ENCODE peak calls at places on chromosomes 5 and 9, in nine cellular contexts. U is PC-3, M is HCT116, Z is fibroblast of lung, K is HepG2, R is MM.1S, O is GM23338, T is astrocyte, V is neural progenitor cell. N is an unnamed sample.

GRCh38 chr9:86361176-86361575 is 7.0 kb upstream of the TUT7 start:
- DNase-seq in U (no peak), M (no peak), Z (no peak), K (no peak), R (no peak), O (no peak), T (no peak), V (no peak), N (no peak)

GRCh38 chr5:27516437-27516836 is 478.1 kb upstream of the CDH9 start:
- DNase-seq in U (no peak), M (no peak), Z (no peak), K (no peak), R (no peak), O (no peak), T (no peak), V (no peak), N (no peak)

GRCh38 chr5:17096975-17097695 is 120.3 kb upstream of the BASP1 start:
- DNase-seq in U (no peak), M (no peak), Z (no peak), K (no peak), R (no peak), O (peak; percentile 48), T (no peak), V (peak; percentile 69), N (peak; percentile 25)

GRCh38 chr5:169580964-169581363 is 2.6 kb upstream of the SPDL1 start:
- DNase-seq in U (no peak), M (no peak), Z (peak; percentile 39), K (no peak), R (no peak), O (no peak), T (no peak), V (no peak), N (no peak)

GRCh38 chr9:108622467-108622866 is 233.3 kb downstream of the ACTL7B start:
- DNase-seq in U (peak; percentile 67), M (no peak), Z (peak; percentile 43), K (no peak), R (no peak), O (no peak), T (peak; percentile 86), V (no peak), N (no peak)

GRCh38 chr5:112822456-112822855 is 38.6 kb upstream of the SRP19 start:
- DNase-seq in U (no peak), M (no peak), Z (no peak), K (no peak), R (no peak), O (no peak), T (no peak), V (no peak), N (no peak)

GRCh38 chr9:5478214-5478613 is 27.9 kb downstream of the CD274 start:
- DNase-seq in U (no peak), M (no peak), Z (no peak), K (no peak), R (no peak), O (no peak), T (no peak), V (no peak), N (no peak)

GRCh38 chr5:154190652-154191304 is at the start of gene GALNT10:
- DNase-seq in U (peak; percentile 59), M (peak; percentile 21), Z (peak; percentile 71), K (peak; percentile 23), R (peak; percentile 73), O (peak; percentile 73), T (no peak), V (peak; percentile 91), N (peak; percentile 88)

GRCh38 chr9:74887041-74887980 is at the start of gene TRPM6:
- DNase-seq in U (peak; percentile 24), M (peak; percentile 42), Z (peak; percentile 82), K (peak; percentile 66), R (no peak), O (peak; percentile 83), T (peak; percentile 61), V (peak; percentile 66), N (peak; percentile 86)

GRCh38 chr9:6680797-6681146 is 35.2 kb upstream of the GLDC start:
- DNase-seq in U (peak; percentile 40), M (no peak), Z (peak; percentile 39), K (peak; percentile 68), R (peak; percentile 49), O (peak; percentile 71), T (peak; percentile 44), V (peak; percentile 71), N (peak; percentile 77)

GRCh38 chr5:9714187-9714586 is 84.0 kb upstream of the TAS2R1 start:
- DNase-seq in U (no peak), M (no peak), Z (peak; percentile 12), K (no peak), R (no peak), O (no peak), T (no peak), V (no peak), N (no peak)

GRCh38 chr9:73056245-73056644 is 95.4 kb upstream of the ANXA1 start:
- DNase-seq in U (no peak), M (no peak), Z (no peak), K (no peak), R (no peak), O (no peak), T (no peak), V (no peak), N (no peak)

GRCh38 chr5:10688651-10689171 is 72.3 kb downstream of the DAP start:
- DNase-seq in U (no peak), M (no peak), Z (no peak), K (no peak), R (no peak), O (no peak), T (no peak), V (no peak), N (no peak)

GRCh38 chr9:97310023-97310422 is 2.6 kb downstream of the CCDC180 start:
- DNase-seq in U (no peak), M (no peak), Z (no peak), K (no peak), R (no peak), O (no peak), T (no peak), V (no peak), N (no peak)

GRCh38 chr9:112493738-112494137 is 7.1 kb downstream of the KIAA1958 start:
- DNase-seq in U (peak; percentile 13), M (no peak), Z (peak; percentile 36), K (no peak), R (no peak), O (no peak), T (peak; percentile 78), V (no peak), N (no peak)
- H4K20me1 ChIP-seq in U (no peaks in the 10 kb centered on the region), M (peaks cover 6% of the 10 kb centered on the region), Z (no peaks in the 10 kb centered on the region), K (peaks cover 36% of the 10 kb centered on the region), R (no peaks in the 10 kb centered on the region), O (peaks cover 19% of the 10 kb centered on the region), T (no peaks in the 10 kb centered on the region), V (peaks cover 52% of the 10 kb centered on the region), N (no peaks in the 10 kb centered on the region)

GRCh38 chr5:84450617-84451414 is 66.1 kb upstream of the EDIL3 start:
- DNase-seq in U (peak; percentile 18), M (no peak), Z (peak; percentile 25), K (no peak), R (peak; percentile 21), O (peak; percentile 24), T (no peak), V (no peak), N (no peak)

DNA sequence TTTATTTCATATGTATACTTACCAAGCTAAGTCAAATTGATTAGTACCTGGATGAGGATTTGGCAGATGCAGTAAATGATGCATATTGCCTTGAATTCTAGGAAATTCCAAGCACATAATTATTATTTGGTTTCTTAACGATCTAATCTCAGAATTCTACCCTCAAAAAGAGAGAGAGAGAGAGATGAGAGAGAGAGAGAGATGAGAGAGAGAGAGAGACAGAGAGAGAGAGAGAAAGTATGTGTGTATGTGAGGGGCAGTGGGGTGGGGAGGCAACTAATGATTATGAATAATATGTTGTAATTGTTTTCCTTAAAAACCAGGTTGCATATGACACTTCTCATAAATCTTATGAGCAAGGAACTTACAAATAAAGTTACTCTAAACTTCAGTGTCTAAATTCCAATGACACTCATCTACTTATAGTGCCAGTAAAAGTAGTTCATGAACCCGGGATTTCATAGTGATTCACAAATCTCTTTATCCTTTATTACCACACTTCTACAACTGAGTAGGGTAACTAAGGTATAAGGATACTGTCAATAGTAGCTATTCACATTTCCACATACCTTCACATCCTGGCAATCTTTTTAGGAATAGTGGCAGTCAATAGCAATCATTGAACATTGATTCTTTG is 60.5 kb upstream of the EDIL3 start:
- DNase-seq in U (peak; percentile 3), M (no peak), Z (no peak), K (no peak), R (no peak), O (no peak), T (peak; percentile 45), V (no peak), N (no peak)
- TF ChIP-seq EZH2 in U (no peak), M (no peak), Z (no peak), K (no peak), R (no peak), O (no peak), T (no peak), V (no peak), N (no peak)

GRCh38 chr5:15516486-15516885 is 16.5 kb downstream of the FBXL7 start:
- DNase-seq in U (no peak), M (no peak), Z (no peak), K (no peak), R (no peak), O (no peak), T (no peak), V (no peak), N (no peak)

GRCh38 chr5:15513379-15513778 is 13.4 kb downstream of the FBXL7 start:
- DNase-seq in U (no peak), M (no peak), Z (no peak), K (no peak), R (no peak), O (no peak), T (no peak), V (no peak), N (no peak)

GRCh38 chr5:15518786-15519185 is 18.8 kb downstream of the FBXL7 start:
- DNase-seq in U (no peak), M (no peak), Z (no peak), K (no peak), R (no peak), O (no peak), T (no peak), V (no peak), N (no peak)

GRCh38 chr5:15510816-15511215 is 10.8 kb downstream of the FBXL7 start:
- DNase-seq in U (peak; percentile 12), M (no peak), Z (no peak), K (no peak), R (no peak), O (no peak), T (no peak), V (no peak), N (no peak)

DNA sequence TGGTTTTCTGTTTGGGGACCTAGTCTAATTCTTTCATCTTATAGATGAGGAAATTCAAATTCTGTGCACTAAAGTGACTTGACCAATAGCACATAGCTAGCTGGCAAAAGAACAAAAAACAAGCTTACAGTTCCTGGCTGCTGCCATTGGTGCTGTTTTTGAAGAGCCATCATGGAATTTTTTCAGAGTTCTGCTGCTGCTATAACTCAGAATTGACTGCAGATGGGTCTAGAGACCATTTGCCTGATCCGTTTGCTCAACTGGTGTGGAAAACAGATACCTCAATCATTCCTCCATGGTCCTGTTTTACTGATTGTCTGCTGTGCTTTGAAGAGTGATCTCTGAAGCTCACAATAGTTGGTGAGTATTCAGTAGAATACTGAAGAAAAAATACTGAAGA is 15.2 kb downstream of the FBXL7 start:
- DNase-seq in U (no peak), M (no peak), Z (no peak), K (no peak), R (no peak), O (no peak), T (no peak), V (no peak), N (no peak)
- TF ChIP-seq CTCF in U (no peak), M (no peak), Z (no peak), K (no peak), R (no peak), O (no peak), T (no peak), V (no peak), N (peak; percentile 18)

GRCh38 chr5:41748631-41749030 is 121.6 kb downstream of the OXCT1 start:
- DNase-seq in U (peak; percentile 24), M (peak; percentile 41), Z (peak; percentile 53), K (no peak), R (no peak), O (no peak), T (peak; percentile 78), V (peak; percentile 27), N (no peak)
- H4K20me1 ChIP-seq in U (no peaks in the 10 kb centered on the region), M (no peaks in the 10 kb centered on the region), Z (no peaks in the 10 kb centered on the region), K (no peaks in the 10 kb centered on the region), R (no peaks in the 10 kb centered on the region), O (no peaks in the 10 kb centered on the region), T (no peaks in the 10 kb centered on the region), V (no peaks in the 10 kb centered on the region), N (no peaks in the 10 kb centered on the region)